ENCODE peak calls at places on chromosomes 6 and 20, in eight cellular contexts. O is stimulated activated CD4-positive, alpha-beta T cell treated with anti-CD3 and anti-CD28 coated beads, Interleukin-2, amount 100 ng/mL, for 4 hours; Z is CD4-positive, alpha-beta memory T cell; Y is brain pericyte; L is aorta; W is hypothalamus; Q is fibroblast of lung; G is KBM-7. P is an unnamed sample.

GRCh38 chr6:106334646-106335448 is 9.3 kb upstream of the ATG5 start:
- DNase-seq in O (peak; percentile 14), Z (peak; percentile 59), Y (no peak), L (no peak), W (no peak), Q (peak; percentile 34), G (peak; percentile 64), P (peak; percentile 61)

GRCh38 chr6:138652824-138653223 is 120.7 kb upstream of the CCDC28A start:
- DNase-seq in O (no peak), Z (no peak), Y (no peak), L (no peak), W (no peak), Q (no peak), G (no peak), P (no peak)

GRCh38 chr6:95364016-95364604 is 213.2 kb upstream of the MANEA start:
- DNase-seq in O (no peak), Z (no peak), Y (no peak), L (no peak), W (no peak), Q (peak; percentile 2), G (peak; percentile 28), P (peak; percentile 45)

GRCh38 chr6:112802154-112802553 is 455.0 kb downstream of the RFPL4B start:
- DNase-seq in O (no peak), Z (no peak), Y (peak; percentile 59), L (no peak), W (no peak), Q (peak; percentile 96), G (no peak), P (no peak)

GRCh38 chr20:22453244-22454080 is 130.9 kb downstream of the FOXA2 start:
- DNase-seq in O (no peak), Z (no peak), Y (no peak), L (no peak), W (no peak), Q (no peak), G (peak; percentile 5), P (peak; percentile 69)

GRCh38 chr6:1200706-1201105 is 111.2 kb upstream of the FOXQ1 start:
- DNase-seq in O (no peak), Z (no peak), Y (no peak), L (no peak), W (no peak), Q (no peak), G (no peak), P (no peak)

GRCh38 chr20:51505566-51505965 is 37.0 kb downstream of the NFATC2 start:
- DNase-seq in O (no peak), Z (no peak), Y (no peak), L (no peak), W (no peak), Q (no peak), G (no peak), P (no peak)

GRCh38 chr6:47209632-47210031 is 100.1 kb downstream of the TNFRSF21 start:
- DNase-seq in O (no peak), Z (no peak), Y (no peak), L (no peak), W (no peak), Q (peak; percentile 91), G (no peak), P (no peak)

GRCh38 chr6:53837875-53838806 is 43.3 kb downstream of the LRRC1 start:
- DNase-seq in O (no peak), Z (no peak), Y (no peak), L (no peak), W (no peak), Q (no peak), G (no peak), P (no peak)

GRCh38 chr20:53621482-53622246 is 28.0 kb upstream of the ZNF217 start:
- DNase-seq in O (no peak), Z (no peak), Y (no peak), L (peak; percentile 56), W (no peak), Q (peak; percentile 94), G (no peak), P (peak; percentile 86)

GRCh38 chr6:170289108-170289931 is 1.6 kb downstream of the DLL1 start:
- DNase-seq in O (no peak), Z (no peak), Y (no peak), L (no peak), W (no peak), Q (no peak), G (no peak), P (no peak)

P was measured in small intestine.